ENCODE peak calls at places on chromosomes 7 and 10, in four cellular contexts. One of them, this sample, is unnamed.

GRCh38 chr10:489335-489734 is 200.1 kb downstream of the DIP2C start:
- DNase-seq in H9: no peak
- DNase-seq in IMR-90: no peak
- DNase-seq in H1: no peak
- DNase-seq in this sample: no peak

GRCh38 chr10:123517376-123517775 is 148.8 kb upstream of the GPR26 start:
- DNase-seq in H9: no peak
- DNase-seq in IMR-90: no peak
- DNase-seq in H1: peak
- DNase-seq in this sample: peak

GRCh38 chr7:141654551-141654950 is 47.4 kb downstream of the DENND11 start:
- DNase-seq in H9: peak
- DNase-seq in IMR-90: peak
- DNase-seq in H1: no peak
- DNase-seq in this sample: peak

GRCh38 chr10:98323221-98324164 is 55.5 kb upstream of the LOXL4 start:
- DNase-seq in H9: no peak
- DNase-seq in IMR-90: peak
- DNase-seq in H1: no peak
- DNase-seq in this sample: peak

GRCh38 chr7:31816810-31817209 is 129.8 kb downstream of the PPP1R17 start:
- DNase-seq in H9: no peak
- DNase-seq in IMR-90: peak
- DNase-seq in H1: no peak
- DNase-seq in this sample: no peak

GRCh38 chr7:98626393-98627061 is 9.4 kb downstream of the NPTX2 start:
- DNase-seq in H9: peak
- DNase-seq in IMR-90: no peak
- DNase-seq in H1: no peak
- DNase-seq in this sample: peak

GRCh38 chr10:104387130-104387888 is 33.7 kb downstream of the CFAP58 start:
- DNase-seq in H9: no peak
- DNase-seq in IMR-90: no peak
- DNase-seq in H1: no peak
- DNase-seq in this sample: peak

GRCh38 chr10:69087600-69088470 is at the start of gene SRGN:
- DNase-seq in H9: no peak
- DNase-seq in IMR-90: peak
- DNase-seq in H1: no peak
- DNase-seq in this sample: no peak

GRCh38 chr10:124520553-124521428 is 59.2 kb downstream of the LHPP start:
- DNase-seq in H9: no peak
- DNase-seq in IMR-90: peak
- DNase-seq in H1: no peak
- DNase-seq in this sample: no peak

GRCh38 chr10:10394933-10395658 is 622.6 kb upstream of the CELF2 start:
- DNase-seq in H9: no peak
- DNase-seq in IMR-90: peak
- DNase-seq in H1: no peak
- DNase-seq in this sample: no peak

GRCh38 chr10:131043039-131043691 is 268.4 kb downstream of the TCERG1L start:
- DNase-seq in H9: no peak
- DNase-seq in IMR-90: no peak
- DNase-seq in H1: no peak
- DNase-seq in this sample: no peak

GRCh38 chr10:117165557-117166419 is 27.7 kb upstream of the VAX1 start:
- DNase-seq in H9: peak
- DNase-seq in IMR-90: peak
- DNase-seq in H1: peak
- DNase-seq in this sample: peak

GRCh38 chr10:88114368-88114767 is 250.9 kb downstream of the PTEN start:
- DNase-seq in H9: peak
- DNase-seq in IMR-90: peak
- DNase-seq in H1: no peak
- DNase-seq in this sample: peak

GRCh38 chr7:99272476-99273045 is at the start of gene MYH16:
- DNase-seq in H9: no peak
- DNase-seq in IMR-90: peak
- DNase-seq in H1: no peak
- DNase-seq in this sample: no peak

GRCh38 chr7:44155191-44156185 is 14.4 kb upstream of the MYL7 start:
- DNase-seq in H9: no peak
- DNase-seq in IMR-90: no peak
- DNase-seq in H1: no peak
- DNase-seq in this sample: no peak

GRCh38 chr10:112953075-112953501 is 3.0 kb downstream of the TCF7L2 start:
- DNase-seq in H9: no peak
- DNase-seq in IMR-90: peak
- DNase-seq in H1: no peak
- DNase-seq in this sample: peak

GRCh38 chr10:61097026-61097425 is 153.0 kb upstream of the RHOBTB1 start:
- DNase-seq in H9: no peak
- DNase-seq in IMR-90: no peak
- DNase-seq in H1: no peak
- DNase-seq in this sample: no peak

GRCh38 chr7:98399903-98400537 is 870 bp downstream of the BAIAP2L1 start:
- DNase-seq in H9: peak
- DNase-seq in IMR-90: peak
- DNase-seq in H1: peak
- DNase-seq in this sample: peak

GRCh38 chr7:107404740-107405537 is 64.9 kb upstream of the GPR22 start:
- DNase-seq in H9: no peak
- DNase-seq in IMR-90: no peak
- DNase-seq in H1: no peak
- DNase-seq in this sample: peak

GRCh38 chr7:123635551-123636359 is 19.9 kb upstream of the LMOD2 start:
- DNase-seq in H9: no peak
- DNase-seq in IMR-90: peak
- DNase-seq in H1: no peak
- DNase-seq in this sample: peak

GRCh38 chr7:107570298-107570697 is 6.5 kb downstream of the DUS4L start:
- DNase-seq in H9: no peak
- DNase-seq in IMR-90: no peak
- DNase-seq in H1: no peak
- DNase-seq in this sample: no peak

GRCh38 chr10:9211228-9211627 is 1156.7 kb downstream of the GATA3 start:
- DNase-seq in H9: no peak
- DNase-seq in IMR-90: peak
- DNase-seq in H1: no peak
- DNase-seq in this sample: peak

GRCh38 chr7:81111358-81111757 is 192.5 kb upstream of the SEMA3C start:
- DNase-seq in H9: no peak
- DNase-seq in IMR-90: peak
- DNase-seq in H1: no peak
- DNase-seq in this sample: peak

GRCh38 chr10:3467052-3467906 is 294.7 kb upstream of the PITRM1 start:
- DNase-seq in H9: peak
- DNase-seq in IMR-90: peak
- DNase-seq in H1: no peak
- DNase-seq in this sample: peak

GRCh38 chr7:30276203-30276900 is 8.0 kb upstream of the ZNRF2 start:
- DNase-seq in H9: peak
- DNase-seq in IMR-90: peak
- DNase-seq in H1: peak
- DNase-seq in this sample: peak

GRCh38 chr7:17030559-17030958 is 148.8 kb upstream of the AGR3 start:
- DNase-seq in H9: no peak
- DNase-seq in IMR-90: no peak
- DNase-seq in H1: no peak
- DNase-seq in this sample: no peak

GRCh38 chr7:15399446-15399845 is 162.4 kb downstream of the AGMO start:
- DNase-seq in H9: no peak
- DNase-seq in IMR-90: peak
- DNase-seq in H1: no peak
- DNase-seq in this sample: no peak

GRCh38 chr7:72446566-72447462 is 34.7 kb upstream of the CALN1 start:
- DNase-seq in H9: no peak
- DNase-seq in IMR-90: no peak
- DNase-seq in H1: no peak
- DNase-seq in this sample: no peak

GRCh38 chr7:30159698-30160143 is 24.9 kb downstream of the MTURN start:
- DNase-seq in H9: no peak
- DNase-seq in IMR-90: peak
- DNase-seq in H1: no peak
- DNase-seq in this sample: peak

GRCh38 chr7:158187055-158187770 is 400.4 kb downstream of the PTPRN2 start:
- DNase-seq in H9: no peak
- DNase-seq in IMR-90: no peak
- DNase-seq in H1: no peak
- DNase-seq in this sample: no peak

GRCh38 chr7:135801877-135802276 is 53.3 kb upstream of the FAM180A start:
- DNase-seq in H9: no peak
- DNase-seq in IMR-90: no peak
- DNase-seq in H1: no peak
- DNase-seq in this sample: no peak

GRCh38 chr10:114821293-114821914 is at the start of gene FHIP2A:
- DNase-seq in H9: peak
- DNase-seq in IMR-90: peak
- DNase-seq in H1: peak
- DNase-seq in this sample: peak
- H2BK120ac ChIP-seq in H9: no peak
- H2BK120ac ChIP-seq in IMR-90: peak
- H2BK120ac ChIP-seq in H1: no peak
- H2BK120ac ChIP-seq in this sample: no peak

GRCh38 chr7:103079836-103080235 is 4.9 kb downstream of the ARMC10 start:
- DNase-seq in H9: no peak
- DNase-seq in IMR-90: no peak
- DNase-seq in H1: no peak
- DNase-seq in this sample: no peak

GRCh38 chr7:103080923-103081322 is 6.0 kb downstream of the ARMC10 start:
- DNase-seq in H9: no peak
- DNase-seq in IMR-90: no peak
- DNase-seq in H1: no peak
- DNase-seq in this sample: no peak

GRCh38 chr7:103077318-103077717 is 2.4 kb downstream of the ARMC10 start:
- DNase-seq in H9: no peak
- DNase-seq in IMR-90: no peak
- DNase-seq in H1: no peak
- DNase-seq in this sample: no peak

GRCh38 chr7:103083210-103083609 is 8.3 kb downstream of the ARMC10 start:
- DNase-seq in H9: no peak
- DNase-seq in IMR-90: no peak
- DNase-seq in H1: no peak
- DNase-seq in this sample: no peak

DNA sequence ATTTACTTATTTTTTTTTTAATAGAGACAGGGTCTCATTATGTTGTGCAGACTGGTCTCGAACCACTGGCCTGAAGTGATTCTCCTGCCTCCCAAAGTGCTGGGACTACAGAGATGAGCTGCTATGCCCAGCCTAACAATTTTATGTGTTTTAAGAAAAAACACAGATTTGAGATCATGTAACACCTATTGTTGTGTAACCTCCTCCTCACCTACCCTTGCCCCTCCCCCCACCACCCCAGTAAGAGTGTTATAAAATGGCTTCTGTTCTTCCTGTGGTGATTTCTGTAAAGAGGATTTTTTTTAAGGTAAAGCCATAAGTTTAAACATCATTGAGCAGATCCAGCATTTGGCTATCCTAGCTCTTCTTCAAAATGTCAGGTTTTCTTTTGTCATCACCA is 7.6 kb downstream of the ARMC10 start:
- DNase-seq in H9: no peak
- DNase-seq in IMR-90: no peak
- DNase-seq in H1: no peak
- DNase-seq in this sample: peak
- H3K56ac ChIP-seq in H9: no peak
- H3K56ac ChIP-seq in IMR-90: no peak
- H3K56ac ChIP-seq in H1: no peak
- H3K56ac ChIP-seq in this sample: peak

DNA sequence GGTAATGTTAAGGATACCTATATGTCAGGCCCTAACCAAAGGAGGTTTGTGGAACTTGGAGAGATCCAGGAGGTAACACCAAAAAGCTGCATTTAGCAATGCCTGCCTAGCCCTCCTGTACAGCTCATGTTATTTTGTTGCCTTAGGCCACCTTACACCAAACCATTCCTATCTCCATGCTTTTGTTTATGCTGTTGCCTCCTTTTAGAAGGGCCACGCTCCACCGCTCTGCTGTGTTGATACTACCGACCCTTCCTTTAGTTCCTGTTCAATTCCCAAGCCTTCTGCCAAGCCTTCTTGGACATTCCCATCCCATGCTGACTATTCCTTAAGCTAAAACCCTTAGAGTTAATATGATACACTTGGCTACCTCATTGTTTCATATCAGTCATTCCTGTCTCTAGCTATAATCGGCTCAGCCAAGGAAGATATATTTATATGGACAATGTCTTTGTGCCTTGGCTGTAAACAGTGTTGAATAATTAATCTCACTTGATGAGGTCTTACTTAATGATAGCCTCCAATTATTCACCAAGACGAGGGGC is 705.5 kb downstream of the LRMDA start:
- DNase-seq in H9: no peak
- DNase-seq in IMR-90: no peak
- DNase-seq in H1: no peak
- DNase-seq in this sample: no peak
- H2BK120ac ChIP-seq in H9: no peak
- H2BK120ac ChIP-seq in IMR-90: no peak
- H2BK120ac ChIP-seq in H1: no peak
- H2BK120ac ChIP-seq in this sample: no peak

GRCh38 chr10:6255548-6256061 is 52.9 kb downstream of the PFKFB3 start:
- DNase-seq in H9: no peak
- DNase-seq in IMR-90: no peak
- DNase-seq in H1: no peak
- DNase-seq in this sample: no peak
- H3K56ac ChIP-seq in H9: no peak
- H3K56ac ChIP-seq in IMR-90: no peak
- H3K56ac ChIP-seq in H1: no peak
- H3K56ac ChIP-seq in this sample: no peak

GRCh38 chr7:77327067-77327931 is 88.8 kb downstream of the GSAP start:
- DNase-seq in H9: no peak
- DNase-seq in IMR-90: peak
- DNase-seq in H1: no peak
- DNase-seq in this sample: peak

GRCh38 chr7:77326131-77326530 is 90.0 kb downstream of the GSAP start:
- DNase-seq in H9: no peak
- DNase-seq in IMR-90: peak
- DNase-seq in H1: no peak
- DNase-seq in this sample: no peak

GRCh38 chr7:77329466-77330168 is 86.5 kb downstream of the GSAP start:
- DNase-seq in H9: no peak
- DNase-seq in IMR-90: no peak
- DNase-seq in H1: no peak
- DNase-seq in this sample: no peak

GRCh38 chr7:77328669-77329068 is 87.5 kb downstream of the GSAP start:
- DNase-seq in H9: no peak
- DNase-seq in IMR-90: peak
- DNase-seq in H1: no peak
- DNase-seq in this sample: no peak

GRCh38 chr7:77327932-77328628 is 88.1 kb downstream of the GSAP start:
- DNase-seq in H9: no peak
- DNase-seq in IMR-90: no peak
- DNase-seq in H1: no peak
- DNase-seq in this sample: no peak
- H2BK120ac ChIP-seq in H9: no peak
- H2BK120ac ChIP-seq in IMR-90: peak
- H2BK120ac ChIP-seq in H1: no peak
- H2BK120ac ChIP-seq in this sample: no peak

GRCh38 chr7:156684251-156684650 is 43.7 kb downstream of the RNF32 start:
- DNase-seq in H9: no peak
- DNase-seq in IMR-90: no peak
- DNase-seq in H1: no peak
- DNase-seq in this sample: no peak
- H3K56ac ChIP-seq in H9: no peak
- H3K56ac ChIP-seq in IMR-90: no peak
- H3K56ac ChIP-seq in H1: no peak
- H3K56ac ChIP-seq in this sample: no peak